ENCODE peak calls at places on chromosomes 13 and 19, in six cellular contexts. W, J, M, B, D and S are unnamed samples.

GRCh38 chr19:17294051-17294891 is 9.0 kb downstream of the ABHD8 start:
- DNase-seq in J (peak; percentile 32), W (no peak), B (peak; percentile 35), M (no peak), D (no peak), S (peak; percentile 84)

GRCh38 chr19:53704011-53704410 is 72.2 kb downstream of the DPRX start:
- DNase-seq in W (no peak), D (no peak), J (no peak), B (no peak), M (no peak), S (no peak)

GRCh38 chr19:35958660-35959039 is 22.5 kb downstream of the LRFN3 start:
- DNase-seq in M (no peak), J (no peak), D (no peak), W (no peak), B (no peak), S (no peak)

GRCh38 chr19:4988770-4989251 is 19.9 kb downstream of the KDM4B start:
- DNase-seq in J (no peak), D (no peak), B (no peak), M (no peak), W (peak; percentile 63), S (no peak)

GRCh38 chr13:113947321-113948033 is 26.4 kb downstream of the C13orf46 start:
- DNase-seq in B (no peak), W (no peak), D (no peak), M (no peak), J (no peak), S (no peak)

GRCh38 chr19:39046037-39046821 is 13.9 kb upstream of the FBXO27 start:
- DNase-seq in D (no peak), W (no peak), J (no peak), B (no peak), M (no peak), S (no peak)

GRCh38 chr19:38701455-38702063 is 42.7 kb downstream of the CAPN12 start:
- DNase-seq in W (no peak), J (no peak), M (no peak), D (no peak), B (no peak), S (no peak)

GRCh38 chr19:17950310-17951150 is 16.4 kb upstream of the KCNN1 start:
- DNase-seq in W (no peak), M (no peak), D (no peak), B (no peak), J (no peak), S (no peak)

GRCh38 chr13:29429496-29429895 is 166.0 kb downstream of the SLC7A1 start:
- DNase-seq in J (no peak), B (no peak), M (no peak), D (no peak), W (no peak), S (no peak)

GRCh38 chr13:79741006-79741405 is 260.1 kb downstream of the NDFIP2 start:
- DNase-seq in B (no peak), M (no peak), D (no peak), W (peak; percentile 19), J (no peak), S (no peak)

GRCh38 chr13:51453959-51454703 is 1.3 kb upstream of the INTS6 start:
- DNase-seq in B (peak; percentile 10), D (peak; percentile 4), J (no peak), W (peak; percentile 3), M (no peak), S (peak; percentile 18)

GRCh38 chr13:25295228-25295627 is 6.2 kb upstream of the NUP58 start:
- DNase-seq in M (no peak), D (no peak), J (no peak), W (no peak), B (no peak), S (no peak)

GRCh38 chr13:83943530-83944279 is 61.4 kb upstream of the SLITRK1 start:
- DNase-seq in M (no peak), D (no peak), W (no peak), B (no peak), J (no peak), S (no peak)

GRCh38 chr13:37375724-37376123 is 222.8 kb downstream of the POSTN start:
- DNase-seq in B (no peak), M (no peak), J (no peak), W (no peak), D (no peak), S (no peak)

GRCh38 chr19:10566658-10567410 is 1.0 kb upstream of the KRI1 start:
- DNase-seq in J (peak; percentile 73), M (peak; percentile 82), B (peak; percentile 48), D (no peak), W (no peak), S (no peak)

GRCh38 chr13:97067342-97067895 is 73.1 kb upstream of the OXGR1 start:
- DNase-seq in W (no peak), B (no peak), J (no peak), M (no peak), D (no peak), S (no peak)

GRCh38 chr19:58227964-58228583 is 640 bp upstream of the ZNF544 start:
- DNase-seq in W (peak; percentile 0), B (no peak), M (no peak), J (no peak), D (no peak), S (no peak)

GRCh38 chr13:90238433-90238832 is 1109.1 kb upstream of the MIR17HG start:
- DNase-seq in J (no peak), D (no peak), M (no peak), B (no peak), W (no peak), S (no peak)

GRCh38 chr13:75670496-75670895 is 34.4 kb downstream of the LMO7 start:
- DNase-seq in B (no peak), M (no peak), W (no peak), D (no peak), J (no peak), S (no peak)

GRCh38 chr19:3071764-3072163 is 9.5 kb upstream of the TLE5 start:
- DNase-seq in M (no peak), D (no peak), B (no peak), J (no peak), W (no peak), S (no peak)

GRCh38 chr19:31132753-31133110 is 216.5 kb downstream of the TSHZ3 start:
- DNase-seq in M (no peak), J (no peak), B (no peak), W (no peak), D (no peak), S (no peak)